ENCODE peak calls at places on chromosomes 4 and X, in nine cellular contexts. B is ovary, F is upper lobe of right lung, U is body of pancreas, X is mesendoderm, A is breast epithelium, H is psoas muscle, Z is GM12878, Q is IMR-90. L is an unnamed sample.

GRCh38 chr4:164012396-164013027 is 518.0 kb downstream of the TMA16 start:
- DNase-seq in B (no peak), F (no peak), U (no peak), X (peak; percentile 80), A (no peak), H (no peak), Z (no peak), Q (no peak), L (no peak)

GRCh38 chr4:26028793-26029511 is 114.9 kb downstream of the SMIM20 start:
- DNase-seq in B (peak; percentile 75), F (peak; percentile 89), U (peak; percentile 76), X (peak; percentile 88), A (no peak), H (peak; percentile 77), Z (no peak), Q (peak; percentile 58), L (peak; percentile 23)

GRCh38 chr4:38759077-38759789 is 23.6 kb downstream of the TLR10 start:
- DNase-seq in B (peak; percentile 70), F (no peak), U (peak; percentile 58), X (peak; percentile 68), A (peak; percentile 51), H (peak; percentile 19), Z (peak; percentile 77), Q (peak; percentile 80), L (peak; percentile 30)

GRCh38 chr4:54289316-54289715 is 60.2 kb downstream of the PDGFRA start:
- DNase-seq in B (no peak), F (no peak), U (no peak), X (no peak), A (no peak), H (no peak), Z (no peak), Q (no peak), L (no peak)

GRCh38 chr4:150229538-150229937 is 151.3 kb downstream of the DCLK2 start:
- DNase-seq in B (no peak), F (no peak), U (no peak), X (no peak), A (no peak), H (no peak), Z (no peak), Q (peak; percentile 93), L (no peak)

GRCh38 chr4:153655928-153656327 is 28.2 kb upstream of the TLR2 start:
- DNase-seq in B (no peak), F (no peak), U (no peak), X (no peak), A (peak; percentile 85), H (peak; percentile 43), Z (no peak), Q (no peak), L (no peak)

GRCh38 chr4:158292156-158292555 is 81.9 kb downstream of the TMEM144 start:
- DNase-seq in B (no peak), F (peak; percentile 37), U (no peak), X (no peak), A (no peak), H (no peak), Z (no peak), Q (no peak), L (no peak)

GRCh38 chrX:9560219-9560618 is 95.4 kb downstream of the TBL1X start:
- DNase-seq in B (no peak), F (no peak), U (no peak), X (no peak), A (no peak), H (peak; percentile 32), Z (no peak), Q (no peak), L (no peak)

GRCh38 chrX:42491145-42491907 is 286.6 kb downstream of the PPP1R2C start:
- DNase-seq in B (no peak), F (no peak), U (no peak), X (no peak), A (no peak), H (no peak), Z (no peak), Q (no peak), L (no peak)

GRCh38 chr4:151314509-151314908 is 10.9 kb downstream of the SH3D19 start:
- DNase-seq in B (no peak), F (no peak), U (no peak), X (peak; percentile 63), A (no peak), H (no peak), Z (no peak), Q (no peak), L (no peak)

GRCh38 chr4:151318310-151319006 is 6.9 kb downstream of the SH3D19 start:
- DNase-seq in B (no peak), F (no peak), U (no peak), X (no peak), A (no peak), H (no peak), Z (no peak), Q (no peak), L (no peak)

GRCh38 chr4:151316645-151317044 is 8.8 kb downstream of the SH3D19 start:
- DNase-seq in B (no peak), F (no peak), U (no peak), X (no peak), A (no peak), H (no peak), Z (no peak), Q (no peak), L (no peak)

GRCh38 chr4:151313306-151314028 is 11.9 kb downstream of the SH3D19 start:
- DNase-seq in B (no peak), F (no peak), U (no peak), X (no peak), A (no peak), H (no peak), Z (no peak), Q (no peak), L (no peak)

DNA sequence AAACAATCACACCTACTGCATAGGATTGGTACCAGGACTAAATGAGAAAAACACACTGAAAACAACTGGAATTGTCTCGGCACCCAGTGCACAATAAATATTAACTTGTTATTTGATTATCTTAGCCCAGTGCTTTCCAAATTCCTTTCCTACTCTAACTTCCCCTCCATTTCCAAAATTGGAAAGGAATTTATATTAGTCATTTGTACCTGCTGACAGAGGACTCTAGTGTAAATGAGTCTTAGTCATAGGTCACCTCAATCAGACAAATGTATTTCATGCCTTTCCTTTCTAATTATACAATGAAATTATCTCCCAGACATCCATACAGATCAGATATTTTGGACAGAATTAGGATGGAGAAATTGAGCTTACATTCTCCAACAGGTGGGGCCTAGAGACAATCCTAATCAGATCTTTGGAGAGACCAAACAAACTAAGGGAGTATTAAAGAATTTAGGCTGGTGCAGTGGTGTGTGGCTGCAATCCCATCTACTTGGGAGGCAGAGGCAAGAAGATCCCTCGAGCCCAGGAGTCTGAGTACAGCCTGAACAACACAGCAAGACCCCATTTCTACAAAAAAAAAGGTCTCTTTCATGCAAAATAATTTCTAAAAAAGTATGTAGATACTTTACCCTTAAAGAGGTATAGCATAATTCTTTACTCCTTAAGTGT is 10.1 kb downstream of the SH3D19 start:
- DNase-seq in B (no peak), F (no peak), U (no peak), X (no peak), A (no peak), H (no peak), Z (no peak), Q (no peak), L (no peak)
- H3K27ac ChIP-seq in B (no peak overlapping the region), F (peak overlapping the region; percentile 7), U (peak overlapping the region; percentile 51), X (peak overlapping the region; percentile 9), A (peak overlapping the region; percentile 68), H (peak overlapping the region; percentile 54), Z (no peak overlapping the region), Q (no peak overlapping the region), L (no peak overlapping the region)

GRCh38 chr4:7804759-7805385 is 134.8 kb downstream of the AFAP1 start:
- DNase-seq in B (no peak), F (peak; percentile 48), U (no peak), X (no peak), A (no peak), H (no peak), Z (no peak), Q (no peak), L (no peak)
- H3K27ac ChIP-seq in B (no peak overlapping the region), F (peak overlapping the region; percentile 80), U (peak overlapping the region; percentile 79), X (peak overlapping the region; percentile 17), A (peak overlapping the region; percentile 85), H (no peak overlapping the region), Z (no peak overlapping the region), Q (peak overlapping the region; percentile 84), L (peak overlapping the region; percentile 85)

GRCh38 chr4:138757432-138757831 is 258.1 kb upstream of the NOCT start:
- DNase-seq in B (no peak), F (no peak), U (no peak), X (no peak), A (no peak), H (no peak), Z (no peak), Q (no peak), L (no peak)
- H3K27ac ChIP-seq in B (no peak overlapping the region), F (no peak overlapping the region), U (no peak overlapping the region), X (no peak overlapping the region), A (no peak overlapping the region), H (no peak overlapping the region), Z (no peak overlapping the region), Q (no peak overlapping the region), L (no peak overlapping the region)

GRCh38 chr4:137609693-137610450 is 77.6 kb upstream of the PCDH18 start:
- DNase-seq in B (no peak), F (no peak), U (no peak), X (peak; percentile 44), A (no peak), H (no peak), Z (no peak), Q (peak; percentile 78), L (peak; percentile 53)
- H3K27ac ChIP-seq in B (no peak overlapping the region), F (peak overlapping the region; percentile 12), U (no peak overlapping the region), X (no peak overlapping the region), A (peak overlapping the region; percentile 53), H (peak overlapping the region; percentile 41), Z (no peak overlapping the region), Q (peak overlapping the region; percentile 97), L (peak overlapping the region; percentile 54)

GRCh38 chrX:111259559-111259958 is 10.7 kb downstream of the CAPN6 start:
- DNase-seq in B (no peak), F (no peak), U (no peak), X (no peak), A (no peak), H (no peak), Z (no peak), Q (no peak), L (no peak)
- H3K27ac ChIP-seq in B (no peak overlapping the region), F (no peak overlapping the region), U (no peak overlapping the region), X (no peak overlapping the region), A (no peak overlapping the region), H (no peak overlapping the region), Z (no peak overlapping the region), Q (no peak overlapping the region), L (no peak overlapping the region)

GRCh38 chr4:22508376-22508775 is 7.5 kb downstream of the ADGRA3 start:
- DNase-seq in B (no peak), F (no peak), U (no peak), X (peak; percentile 43), A (no peak), H (no peak), Z (no peak), Q (peak; percentile 49), L (no peak)
- H3K27ac ChIP-seq in B (no peak overlapping the region), F (no peak overlapping the region), U (no peak overlapping the region), X (no peak overlapping the region), A (no peak overlapping the region), H (peak overlapping the region; percentile 67), Z (no peak overlapping the region), Q (no peak overlapping the region), L (no peak overlapping the region)

GRCh38 chrX:68912113-68912980 is 83.5 kb downstream of the EFNB1 start:
- DNase-seq in B (peak; percentile 52), F (no peak), U (no peak), X (peak; percentile 84), A (no peak), H (no peak), Z (no peak), Q (no peak), L (no peak)
- H3K27ac ChIP-seq in B (peak overlapping the region; percentile 45), F (no peak overlapping the region), U (no peak overlapping the region), X (no peak overlapping the region), A (no peak overlapping the region), H (no peak overlapping the region), Z (no peak overlapping the region), Q (no peak overlapping the region), L (no peak overlapping the region)

L was measured in AG04450.